ENCODE peak calls at places on chromosome X, in eight cellular contexts. Y is PC-3, L is NCI-H446 treated with DMSO at 0.1 percent for 48 hours, Z is GM13976, Q is endothelial cell of umbilical vein, D is HEK293T, X is substantia nigra, J is dorsolateral prefrontal cortex. O is an unnamed sample.

GRCh38 chrX:18286322-18286831 is 65.7 kb upstream of the BEND2 start:
- DNase-seq in Y (no peak), L (no peak), Z (no peak), Q (no peak), D (no peak), X (no peak), J (no peak), O (no peak)

GRCh38 chrX:150635952-150636351 is 57.2 kb upstream of the MTMR1 start:
- DNase-seq in Y (peak; percentile 76), L (no peak), Z (peak; percentile 34), Q (peak; percentile 24), D (no peak), X (no peak), J (no peak), O (no peak)

GRCh38 chrX:9338986-9339385 is 125.9 kb upstream of the TBL1X start:
- DNase-seq in Y (peak; percentile 73), L (no peak), Z (no peak), Q (peak; percentile 1), D (no peak), X (no peak), J (no peak), O (no peak)

GRCh38 chrX:121308276-121308805 is 260.9 kb downstream of the GLUD2 start:
- DNase-seq in Y (peak; percentile 51), L (no peak), Z (peak; percentile 22), Q (no peak), D (peak; percentile 57), X (no peak), J (no peak), O (no peak)

GRCh38 chrX:80306007-80306406 is 114.2 kb upstream of the TENT5D start:
- DNase-seq in Y (peak; percentile 58), L (no peak), Z (no peak), Q (no peak), D (no peak), X (no peak), J (no peak), O (no peak)

GRCh38 chrX:107827137-107827831 is 1.6 kb downstream of the MID2 start:
- DNase-seq in Y (no peak), L (no peak), Z (no peak), Q (peak; percentile 43), D (peak; percentile 29), X (no peak), J (no peak), O (no peak)

GRCh38 chrX:19855700-19856381 is 31.6 kb downstream of the SH3KBP1 start:
- DNase-seq in Y (no peak), L (no peak), Z (no peak), Q (peak; percentile 68), D (no peak), X (no peak), J (no peak), O (no peak)

GRCh38 chrX:13283512-13283911 is 36.3 kb downstream of the ATXN3L start:
- DNase-seq in Y (no peak), L (no peak), Z (no peak), Q (no peak), D (no peak), X (no peak), J (no peak), O (no peak)

GRCh38 chrX:25028726-25029125 is 13.0 kb upstream of the ARX start:
- DNase-seq in Y (peak; percentile 86), L (no peak), Z (no peak), Q (no peak), D (no peak), X (no peak), J (no peak), O (no peak)

O was measured in D721Med.